ENCODE peak calls at places on chromosomes 3 and 15, in seven cellular contexts. One of them, this sample, is unnamed.

GRCh38 chr3:106691476-106691875 is 685.8 kb upstream of the CCDC54 start:
- DNase-seq in A549: no peak
- DNase-seq in HepG2: no peak
- DNase-seq in uterus: no peak
- DNase-seq in tibial nerve: no peak
- DNase-seq in endothelial cell of umbilical vein: no peak
- DNase-seq in prostate gland: no peak
- DNase-seq in this sample: no peak

GRCh38 chr3:41893977-41894376 is 67.9 kb downstream of the ULK4 start:
- DNase-seq in A549: peak
- DNase-seq in HepG2: peak
- DNase-seq in uterus: peak
- DNase-seq in endothelial cell of umbilical vein: peak
- DNase-seq in prostate gland: peak
- DNase-seq in tibial nerve: peak
- DNase-seq in this sample: no peak

GRCh38 chr3:52299247-52299657 is 11.6 kb downstream of the GLYCTK start:
- DNase-seq in A549: no peak
- DNase-seq in tibial nerve: no peak
- DNase-seq in HepG2: no peak
- DNase-seq in prostate gland: no peak
- DNase-seq in endothelial cell of umbilical vein: no peak
- DNase-seq in uterus: no peak
- DNase-seq in this sample: no peak

GRCh38 chr3:141877911-141878310 is 1.5 kb downstream of the ATP1B3 start:
- DNase-seq in endothelial cell of umbilical vein: peak
- DNase-seq in tibial nerve: no peak
- DNase-seq in prostate gland: no peak
- DNase-seq in HepG2: no peak
- DNase-seq in A549: peak
- DNase-seq in uterus: no peak
- DNase-seq in this sample: no peak

GRCh38 chr3:30470566-30470965 is 135.8 kb upstream of the TGFBR2 start:
- DNase-seq in uterus: no peak
- DNase-seq in endothelial cell of umbilical vein: no peak
- DNase-seq in prostate gland: no peak
- DNase-seq in HepG2: no peak
- DNase-seq in tibial nerve: no peak
- DNase-seq in A549: no peak
- DNase-seq in this sample: no peak

GRCh38 chr3:171563298-171563697 is 103.1 kb upstream of the TNIK start:
- DNase-seq in endothelial cell of umbilical vein: no peak
- DNase-seq in uterus: no peak
- DNase-seq in A549: no peak
- DNase-seq in HepG2: no peak
- DNase-seq in tibial nerve: no peak
- DNase-seq in prostate gland: no peak
- DNase-seq in this sample: no peak

GRCh38 chr3:171811913-171812321 is 1.6 kb upstream of the PLD1 start:
- DNase-seq in prostate gland: no peak
- DNase-seq in A549: no peak
- DNase-seq in endothelial cell of umbilical vein: no peak
- DNase-seq in uterus: peak
- DNase-seq in tibial nerve: no peak
- DNase-seq in HepG2: no peak
- DNase-seq in this sample: no peak

GRCh38 chr3:45870099-45870498 is 16.2 kb upstream of the CCR9 start:
- DNase-seq in A549: no peak
- DNase-seq in uterus: no peak
- DNase-seq in endothelial cell of umbilical vein: no peak
- DNase-seq in tibial nerve: no peak
- DNase-seq in HepG2: no peak
- DNase-seq in prostate gland: no peak
- DNase-seq in this sample: no peak

GRCh38 chr3:194715022-194715800 is 29.5 kb downstream of the FAM43A start:
- DNase-seq in uterus: no peak
- DNase-seq in tibial nerve: no peak
- DNase-seq in A549: no peak
- DNase-seq in HepG2: no peak
- DNase-seq in prostate gland: no peak
- DNase-seq in endothelial cell of umbilical vein: peak
- DNase-seq in this sample: no peak

GRCh38 chr3:141797819-141798405 is 34.7 kb downstream of the GRK7 start:
- DNase-seq in endothelial cell of umbilical vein: no peak
- DNase-seq in prostate gland: peak
- DNase-seq in uterus: no peak
- DNase-seq in A549: no peak
- DNase-seq in HepG2: no peak
- DNase-seq in tibial nerve: no peak
- DNase-seq in this sample: no peak

GRCh38 chr3:37349640-37350039 is 175.3 kb upstream of the LRRFIP2 start:
- DNase-seq in prostate gland: no peak
- DNase-seq in uterus: no peak
- DNase-seq in HepG2: no peak
- DNase-seq in tibial nerve: no peak
- DNase-seq in endothelial cell of umbilical vein: no peak
- DNase-seq in A549: no peak
- DNase-seq in this sample: no peak

GRCh38 chr3:129440648-129441190 is 695 bp downstream of the IFT122 start:
- DNase-seq in A549: no peak
- DNase-seq in endothelial cell of umbilical vein: peak
- DNase-seq in prostate gland: no peak
- DNase-seq in tibial nerve: no peak
- DNase-seq in HepG2: no peak
- DNase-seq in uterus: no peak
- DNase-seq in this sample: no peak

GRCh38 chr15:90871716-90872480 is 3.5 kb downstream of the FURIN start:
- DNase-seq in prostate gland: no peak
- DNase-seq in HepG2: no peak
- DNase-seq in tibial nerve: no peak
- DNase-seq in uterus: peak
- DNase-seq in endothelial cell of umbilical vein: peak
- DNase-seq in A549: no peak
- DNase-seq in this sample: no peak

GRCh38 chr3:188326111-188326510 is 172.2 kb downstream of the LPP start:
- DNase-seq in HepG2: no peak
- DNase-seq in tibial nerve: no peak
- DNase-seq in uterus: no peak
- DNase-seq in A549: no peak
- DNase-seq in endothelial cell of umbilical vein: no peak
- DNase-seq in prostate gland: no peak
- DNase-seq in this sample: no peak

GRCh38 chr3:100044369-100044768 is 69.9 kb downstream of the FILIP1L start:
- DNase-seq in tibial nerve: no peak
- DNase-seq in HepG2: no peak
- DNase-seq in uterus: no peak
- DNase-seq in A549: no peak
- DNase-seq in prostate gland: no peak
- DNase-seq in endothelial cell of umbilical vein: no peak
- DNase-seq in this sample: no peak

GRCh38 chr3:74465652-74466415 is 148.6 kb downstream of the CNTN3 start:
- DNase-seq in A549: no peak
- DNase-seq in tibial nerve: no peak
- DNase-seq in prostate gland: no peak
- DNase-seq in uterus: no peak
- DNase-seq in HepG2: no peak
- DNase-seq in endothelial cell of umbilical vein: no peak
- DNase-seq in this sample: no peak

GRCh38 chr3:188123170-188123920 is 30.6 kb upstream of the LPP start:
- DNase-seq in endothelial cell of umbilical vein: no peak
- DNase-seq in uterus: no peak
- DNase-seq in tibial nerve: no peak
- DNase-seq in prostate gland: no peak
- DNase-seq in HepG2: peak
- DNase-seq in A549: no peak
- DNase-seq in this sample: no peak

GRCh38 chr3:119308355-119308754 is 14.2 kb downstream of the ARHGAP31 start:
- DNase-seq in prostate gland: no peak
- DNase-seq in uterus: no peak
- DNase-seq in HepG2: no peak
- DNase-seq in A549: no peak
- DNase-seq in tibial nerve: no peak
- DNase-seq in endothelial cell of umbilical vein: no peak
- DNase-seq in this sample: no peak

GRCh38 chr15:27454281-27455060 is 483.5 kb downstream of the GABRG3 start:
- DNase-seq in A549: peak
- DNase-seq in tibial nerve: no peak
- DNase-seq in uterus: no peak
- DNase-seq in endothelial cell of umbilical vein: no peak
- DNase-seq in HepG2: no peak
- DNase-seq in prostate gland: no peak
- DNase-seq in this sample: no peak

GRCh38 chr3:30741870-30742269 is 135.5 kb downstream of the TGFBR2 start:
- DNase-seq in uterus: no peak
- DNase-seq in tibial nerve: no peak
- DNase-seq in endothelial cell of umbilical vein: no peak
- DNase-seq in HepG2: no peak
- DNase-seq in A549: no peak
- DNase-seq in prostate gland: no peak
- DNase-seq in this sample: no peak

GRCh38 chr15:41894791-41895463 is 1.1 kb upstream of the SPTBN5 start:
- DNase-seq in tibial nerve: peak
- DNase-seq in A549: no peak
- DNase-seq in prostate gland: peak
- DNase-seq in endothelial cell of umbilical vein: peak
- DNase-seq in uterus: peak
- DNase-seq in HepG2: peak
- DNase-seq in this sample: peak
- TF ChIP-seq POLR2A in tibial nerve: no peak
- TF ChIP-seq POLR2A in A549: no peak
- TF ChIP-seq POLR2A in prostate gland: no peak
- TF ChIP-seq POLR2A in endothelial cell of umbilical vein: peak
- TF ChIP-seq POLR2A in uterus: no peak
- TF ChIP-seq POLR2A in HepG2: no peak
- TF ChIP-seq POLR2A in this sample: no peak

GRCh38 chr3:12598890-12599289 is 42.0 kb downstream of the MKRN2 start:
- DNase-seq in A549: no peak
- DNase-seq in uterus: no peak
- DNase-seq in HepG2: no peak
- DNase-seq in endothelial cell of umbilical vein: no peak
- DNase-seq in prostate gland: no peak
- DNase-seq in tibial nerve: no peak
- DNase-seq in this sample: no peak

GRCh38 chr3:12603969-12604368 is 47.1 kb downstream of the MKRN2 start:
- DNase-seq in uterus: no peak
- DNase-seq in A549: no peak
- DNase-seq in HepG2: no peak
- DNase-seq in prostate gland: no peak
- DNase-seq in tibial nerve: no peak
- DNase-seq in endothelial cell of umbilical vein: no peak
- DNase-seq in this sample: no peak

DNA sequence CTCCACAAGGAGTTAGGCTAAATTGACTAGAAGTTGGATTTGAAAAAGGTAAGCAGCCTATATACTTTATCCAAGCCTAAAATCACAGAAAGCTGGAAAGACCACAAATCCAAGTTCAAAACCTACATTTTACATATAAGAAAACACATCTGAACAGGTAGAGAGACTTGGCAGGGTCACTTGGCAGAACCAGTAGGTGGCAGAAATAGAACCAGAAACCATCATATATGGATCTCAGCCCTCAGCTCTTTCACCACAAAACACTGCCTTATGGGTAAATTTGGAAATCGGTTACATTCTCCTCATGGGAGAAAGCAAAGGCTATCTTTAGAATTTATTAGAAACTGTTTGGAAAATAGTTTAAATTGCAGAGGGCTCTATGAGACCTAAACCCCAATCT is 44.2 kb downstream of the MKRN2 start:
- DNase-seq in endothelial cell of umbilical vein: no peak
- DNase-seq in prostate gland: no peak
- DNase-seq in uterus: no peak
- DNase-seq in HepG2: peak
- DNase-seq in tibial nerve: no peak
- DNase-seq in A549: peak
- DNase-seq in this sample: no peak
- TF ChIP-seq CTCF in endothelial cell of umbilical vein: no peak
- TF ChIP-seq CTCF in prostate gland: no peak
- TF ChIP-seq CTCF in uterus: no peak
- TF ChIP-seq CTCF in HepG2: no peak
- TF ChIP-seq CTCF in tibial nerve: no peak
- TF ChIP-seq CTCF in A549: no peak
- TF ChIP-seq CTCF in this sample: no peak

GRCh38 chr15:64460737-64461576 is 579 bp downstream of the ZNF609 start:
- DNase-seq in prostate gland: peak
- DNase-seq in tibial nerve: peak
- DNase-seq in uterus: peak
- DNase-seq in endothelial cell of umbilical vein: peak
- DNase-seq in A549: peak
- DNase-seq in HepG2: peak
- DNase-seq in this sample: no peak

GRCh38 chr15:64460206-64460736 is at the start of gene ZNF609:
- DNase-seq in endothelial cell of umbilical vein: peak
- DNase-seq in HepG2: peak
- DNase-seq in prostate gland: peak
- DNase-seq in uterus: peak
- DNase-seq in tibial nerve: peak
- DNase-seq in A549: peak
- DNase-seq in this sample: peak

GRCh38 chr15:64459382-64459781 is 996 bp upstream of the ZNF609 start:
- DNase-seq in prostate gland: no peak
- DNase-seq in A549: no peak
- DNase-seq in HepG2: no peak
- DNase-seq in endothelial cell of umbilical vein: no peak
- DNase-seq in tibial nerve: no peak
- DNase-seq in uterus: no peak
- DNase-seq in this sample: no peak

GRCh38 chr15:64462492-64462891 is 2.1 kb downstream of the ZNF609 start:
- DNase-seq in HepG2: no peak
- DNase-seq in endothelial cell of umbilical vein: no peak
- DNase-seq in A549: no peak
- DNase-seq in tibial nerve: no peak
- DNase-seq in uterus: no peak
- DNase-seq in prostate gland: no peak
- DNase-seq in this sample: no peak

DNA sequence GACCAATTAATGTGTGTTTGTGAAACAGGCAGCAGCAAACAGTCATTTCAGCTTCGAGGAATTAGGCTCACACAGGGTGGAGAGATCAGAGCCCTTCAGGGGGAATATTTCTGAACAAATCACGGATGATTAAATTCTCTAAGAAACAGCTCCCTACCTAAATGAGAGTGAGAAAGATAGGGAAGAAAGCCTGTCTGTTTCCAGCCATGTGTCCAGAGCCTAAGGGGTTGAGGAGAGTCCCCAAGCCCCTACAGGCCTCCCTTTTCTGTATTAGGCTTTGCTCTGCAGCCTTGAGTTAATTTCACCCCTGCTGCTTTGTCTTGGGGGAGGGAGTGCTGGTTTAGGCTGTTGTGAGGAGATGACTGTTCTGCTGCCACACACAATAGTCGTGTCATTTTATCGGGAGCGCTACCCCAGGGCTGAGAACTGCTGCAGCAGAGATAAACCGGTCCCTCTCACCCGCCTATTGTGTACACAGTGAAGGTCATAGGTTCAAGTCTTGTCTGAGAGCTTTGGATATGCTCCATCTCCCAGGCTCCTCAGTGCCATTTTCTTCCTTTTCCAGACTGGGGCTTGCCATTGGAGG is 1.3 kb downstream of the ZNF609 start:
- DNase-seq in uterus: no peak
- DNase-seq in A549: peak
- DNase-seq in prostate gland: peak
- DNase-seq in endothelial cell of umbilical vein: peak
- DNase-seq in HepG2: peak
- DNase-seq in tibial nerve: no peak
- DNase-seq in this sample: no peak
- TF ChIP-seq POLR2A in uterus: no peak
- TF ChIP-seq POLR2A in A549: no peak
- TF ChIP-seq POLR2A in prostate gland: no peak
- TF ChIP-seq POLR2A in endothelial cell of umbilical vein: no peak
- TF ChIP-seq POLR2A in HepG2: no peak
- TF ChIP-seq POLR2A in tibial nerve: no peak
- TF ChIP-seq POLR2A in this sample: no peak

GRCh38 chr3:105688821-105689220 is 180.0 kb downstream of the CBLB start:
- DNase-seq in uterus: no peak
- DNase-seq in HepG2: peak
- DNase-seq in endothelial cell of umbilical vein: peak
- DNase-seq in A549: peak
- DNase-seq in tibial nerve: no peak
- DNase-seq in prostate gland: no peak
- DNase-seq in this sample: no peak
- TF ChIP-seq CTCF in uterus: no peak
- TF ChIP-seq CTCF in HepG2: no peak
- TF ChIP-seq CTCF in endothelial cell of umbilical vein: no peak
- TF ChIP-seq CTCF in A549: no peak
- TF ChIP-seq CTCF in tibial nerve: no peak
- TF ChIP-seq CTCF in prostate gland: no peak
- TF ChIP-seq CTCF in this sample: no peak